ENCODE peak calls at places on chromosomes 16 and 17, in seven cellular contexts. P is CD8-positive, alpha-beta memory T cell; X is GM23338; K is aorta; M is HepG2; V is thoracic aorta; H is mucosa of descending colon. C is an unnamed sample. For H3K4me1, the result is how much of the 10 kb centered on the place peaks cover.

GRCh38 chr17:73616120-73616872 is 27.9 kb downstream of the SDK2 start:
- DNase-seq in P (no peak), X (peak), K (no peak), M (no peak), V (no peak), H (no peak), C (no peak)

GRCh38 chr16:85211247-85211910 is 99.1 kb upstream of the CIBAR2 start:
- DNase-seq in P (no peak), X (no peak), K (peak), M (no peak), V (no peak), H (no peak), C (no peak)

GRCh38 chr16:83002351-83003334 is 375.9 kb downstream of the CDH13 start:
- DNase-seq in P (no peak), X (no peak), K (no peak), M (no peak), V (no peak), H (no peak), C (no peak)

GRCh38 chr16:1740234-1740633 is 31.1 kb downstream of the NME3 start:
- DNase-seq in P (no peak), X (no peak), K (no peak), M (no peak), V (no peak), H (no peak), C (no peak)

GRCh38 chr17:48753794-48754499 is 25.4 kb upstream of the HOXB13 start:
- DNase-seq in P (no peak), X (no peak), K (no peak), M (no peak), V (no peak), H (no peak), C (no peak)

GRCh38 chr17:27780441-27781404 is 19.6 kb downstream of the NOS2 start:
- DNase-seq in P (no peak), X (no peak), K (no peak), M (no peak), V (no peak), H (peak), C (no peak)

GRCh38 chr17:67055811-67056745 is 11.7 kb downstream of the CACNG1 start:
- DNase-seq in P (no peak), X (no peak), K (no peak), M (no peak), V (no peak), H (no peak), C (peak)

GRCh38 chr17:30302241-30302640 is 10.5 kb upstream of the BLMH start:
- DNase-seq in P (no peak), X (no peak), K (no peak), M (no peak), V (no peak), H (no peak), C (no peak)

GRCh38 chr17:45954914-45955313 is 44.1 kb upstream of the STH start:
- DNase-seq in P (no peak), X (no peak), K (peak), M (no peak), V (no peak), H (no peak), C (no peak)

GRCh38 chr17:32267690-32268205 is 2.1 kb downstream of the RHBDL3 start:
- DNase-seq in P (no peak), X (peak), K (no peak), M (no peak), V (no peak), H (no peak), C (no peak)

GRCh38 chr17:69506489-69506888 is 92.0 kb downstream of the MAP2K6 start:
- DNase-seq in P (no peak), X (peak), K (no peak), M (peak), V (no peak), H (no peak), C (no peak)

GRCh38 chr16:4015275-4015990 is 100.8 kb downstream of the ADCY9 start:
- DNase-seq in P (no peak), X (no peak), K (peak), M (peak), V (no peak), H (no peak), C (peak)

GRCh38 chr16:52770828-52771227 is 223.9 kb upstream of the TOX3 start:
- DNase-seq in P (no peak), X (no peak), K (no peak), M (no peak), V (no peak), H (no peak), C (no peak)

GRCh38 chr17:39626671-39627169 is at the start of gene PPP1R1B:
- DNase-seq in P (no peak), X (peak), K (no peak), M (no peak), V (no peak), H (no peak), C (peak)

GRCh38 chr16:14302399-14303181 is 231.5 kb downstream of the MRTFB start:
- DNase-seq in P (no peak), X (peak), K (peak), M (no peak), V (no peak), H (no peak), C (no peak)

GRCh38 chr16:11752856-11753255 is 10.2 kb upstream of the TXNDC11 start:
- DNase-seq in P (no peak), X (no peak), K (no peak), M (no peak), V (no peak), H (no peak), C (peak)

GRCh38 chr16:15643453-15644305 is 725 bp upstream of the MARF1 start:
- DNase-seq in P (no peak), X (peak), K (no peak), M (peak), V (no peak), H (no peak), C (peak)

GRCh38 chr16:82769845-82770244 is 143.1 kb downstream of the CDH13 start:
- DNase-seq in P (no peak), X (no peak), K (no peak), M (no peak), V (no peak), H (no peak), C (no peak)

GRCh38 chr16:27721548-27722265 is 171.8 kb downstream of the KATNIP start:
- DNase-seq in P (no peak), X (no peak), K (peak), M (peak), V (peak), H (peak), C (peak)

GRCh38 chr16:84689126-84689525 is 10.7 kb upstream of the USP10 start:
- DNase-seq in P (no peak), X (no peak), K (no peak), M (no peak), V (no peak), H (no peak), C (no peak)

DNA sequence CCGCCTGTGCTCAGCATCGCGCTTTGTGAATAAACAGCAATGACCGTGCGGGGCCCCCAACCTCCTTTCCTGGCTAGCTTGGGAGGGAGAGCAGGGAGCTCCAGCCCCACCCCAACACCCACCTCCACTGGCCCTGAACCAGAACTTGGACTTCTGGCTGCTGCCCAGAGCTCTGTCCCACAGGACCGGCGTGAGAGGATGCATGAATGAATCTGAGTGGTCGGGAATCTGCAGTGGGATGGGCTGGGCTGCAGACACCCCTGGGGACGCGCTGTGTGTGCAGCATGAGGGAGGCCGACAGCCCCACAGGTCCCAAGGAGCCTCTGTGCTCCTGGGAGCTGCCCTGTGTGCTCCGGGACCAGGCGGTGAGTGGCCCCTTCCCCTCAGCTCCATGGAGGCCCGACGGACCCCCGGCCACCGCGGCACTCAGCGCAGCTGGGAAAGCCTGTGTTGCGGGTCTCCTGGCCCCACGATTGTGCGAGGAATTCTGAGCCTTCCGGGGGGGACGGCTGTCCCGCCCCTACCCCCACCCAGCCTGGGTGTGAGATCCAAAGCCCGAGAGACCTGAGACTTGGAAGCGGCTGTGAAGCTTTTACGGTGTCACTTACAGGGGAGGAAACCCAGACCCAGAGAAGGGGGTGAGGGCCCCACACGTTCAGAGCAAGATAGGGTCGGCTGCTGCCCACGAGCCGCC is 5.5 kb downstream of the PIEZO1 start:
- DNase-seq in P (no peak), X (peak), K (no peak), M (no peak), V (no peak), H (peak), C (no peak)
- H3K4me1 ChIP-seq in P (half or more), X (under half), K (under half), M (under half), V (under half), H (half or more), C (under half)

GRCh38 chr16:75482434-75483205 is 12.6 kb downstream of the CHST6 start:
- DNase-seq in P (no peak), X (no peak), K (no peak), M (no peak), V (no peak), H (no peak), C (no peak)

GRCh38 chr16:75478480-75479345 is 14.2 kb upstream of the TMEM170A start:
- DNase-seq in P (no peak), X (no peak), K (no peak), M (no peak), V (no peak), H (no peak), C (no peak)

GRCh38 chr16:75479421-75479990 is 15.0 kb upstream of the TMEM170A start:
- DNase-seq in P (no peak), X (no peak), K (no peak), M (no peak), V (no peak), H (no peak), C (no peak)

GRCh38 chr16:75483222-75483621 is 12.0 kb downstream of the CHST6 start:
- DNase-seq in P (no peak), X (no peak), K (no peak), M (no peak), V (no peak), H (no peak), C (peak)

DNA sequence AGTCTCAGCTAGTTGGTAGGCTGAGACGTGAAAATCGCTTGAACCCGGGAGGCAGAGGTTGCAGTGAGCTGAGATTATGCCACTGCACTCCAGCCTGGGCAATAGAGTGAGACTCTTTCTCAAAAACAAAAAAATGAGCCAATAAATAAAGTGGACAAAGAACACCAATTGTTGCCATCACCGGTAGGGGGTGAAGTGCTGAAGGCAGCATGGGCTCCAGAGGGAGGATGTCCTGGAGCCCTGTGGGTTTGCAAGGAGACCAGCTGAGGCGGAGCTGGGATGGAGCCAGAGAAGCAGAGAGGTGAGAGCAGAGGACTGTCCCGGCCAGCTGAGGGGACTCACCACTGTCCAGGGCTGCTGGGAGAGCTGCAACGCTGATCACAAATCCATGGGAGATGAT is 13.8 kb downstream of the CHST6 start:
- DNase-seq in P (no peak), X (no peak), K (no peak), M (peak), V (no peak), H (no peak), C (no peak)
- H3K4me1 ChIP-seq in P (under half), X (under half), K (under half), M (under half), V (under half), H (under half), C (under half)

DNA sequence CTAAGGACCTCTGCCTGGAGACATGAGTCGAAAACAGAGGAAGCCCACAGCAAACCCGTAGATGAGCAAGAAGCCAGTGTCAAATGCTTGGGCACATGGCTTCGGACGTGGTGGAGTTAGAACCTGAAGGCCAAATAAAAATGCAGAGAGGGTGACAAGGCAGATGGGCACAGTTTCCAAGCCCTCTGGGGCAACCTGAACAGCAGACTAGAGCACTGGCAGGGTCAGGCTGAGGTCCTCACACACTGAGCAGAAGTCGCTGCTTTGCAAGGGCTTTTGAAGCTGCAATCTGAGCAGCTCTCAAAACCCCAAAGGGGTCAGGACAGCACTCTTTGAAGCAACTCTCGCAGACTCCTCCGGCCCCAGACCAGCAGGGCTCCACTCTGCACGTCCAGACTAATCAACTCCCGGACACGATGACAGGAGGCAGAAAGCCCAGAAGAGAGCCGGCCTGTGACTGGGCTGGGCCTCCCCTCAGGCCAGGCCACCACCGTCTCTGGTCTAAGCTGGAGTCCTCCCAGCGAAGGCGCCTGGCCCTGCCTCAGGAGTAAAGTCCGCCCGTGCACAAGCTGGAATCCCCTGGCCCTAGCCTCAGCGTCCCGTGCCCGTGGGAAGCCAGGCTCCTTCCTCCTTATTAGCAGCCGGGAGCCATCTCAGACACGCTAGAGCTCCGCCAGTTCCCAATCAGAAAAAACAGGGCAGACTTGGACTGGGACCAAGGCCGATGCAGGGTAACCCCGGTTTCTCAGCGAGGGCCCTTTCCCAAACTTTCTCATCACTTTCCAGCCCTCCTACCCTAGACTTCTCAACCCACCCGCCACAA is 924 bp downstream of the SMARCD2 start:
- DNase-seq in P (no peak), X (peak), K (peak), M (peak), V (no peak), H (peak), C (peak)
- H3K4me1 ChIP-seq in P (under half), X (under half), K (under half), M (under half), V (half or more), H (under half), C (under half)

GRCh38 chr17:38425744-38426143 is 2.5 kb upstream of the ARHGAP23 start:
- DNase-seq in P (no peak), X (no peak), K (no peak), M (no peak), V (no peak), H (no peak), C (no peak)
- H3K4me1 ChIP-seq in P (under half), X (half or more), K (under half), M (under half), V (half or more), H (under half), C (under half)

GRCh38 chr16:70523621-70524405 is at the start of gene SF3B3:
- DNase-seq in P (no peak), X (peak), K (peak), M (peak), V (no peak), H (peak), C (peak)
- H3K4me1 ChIP-seq in P (half or more), X (under half), K (under half), M (under half), V (under half), H (under half), C (under half)